ENCODE peak calls at places on chromosomes 16 and 17, in seven cellular contexts. C is MM.1S, N is A549, Q is HepG2, R is cardiac muscle cell, K is neural progenitor cell, T is right atrium auricular region. O is an unnamed sample.

GRCh38 chr17:61816538-61816937 is 46.8 kb downstream of the BRIP1 start:
- DNase-seq in C (no peak), N (no peak), Q (no peak), R (no peak), K (no peak), T (no peak), O (no peak)

GRCh38 chr16:70658921-70659320 is 12.6 kb downstream of the IL34 start:
- DNase-seq in C (no peak), N (no peak), Q (no peak), R (no peak), K (no peak), T (no peak), O (peak; percentile 53)

GRCh38 chr17:28446716-28447395 is 26.6 kb upstream of the SLC13A2 start:
- DNase-seq in C (no peak), N (no peak), Q (no peak), R (no peak), K (no peak), T (no peak), O (no peak)

GRCh38 chr16:78816499-78817441 is 717.3 kb downstream of the WWOX start:
- DNase-seq in C (no peak), N (no peak), Q (no peak), R (no peak), K (no peak), T (no peak), O (no peak)

GRCh38 chr17:38426441-38426840 is 1.8 kb upstream of the ARHGAP23 start:
- DNase-seq in C (no peak), N (no peak), Q (no peak), R (no peak), K (no peak), T (no peak), O (no peak)

GRCh38 chr17:45296833-45297124 is 20.0 kb downstream of the MAP3K14 start:
- DNase-seq in C (no peak), N (no peak), Q (no peak), R (no peak), K (no peak), T (no peak), O (no peak)

GRCh38 chr17:58327363-58328194 is 1.0 kb downstream of the TSPOAP1 start:
- DNase-seq in C (no peak), N (no peak), Q (no peak), R (no peak), K (no peak), T (no peak), O (no peak)

GRCh38 chr16:1602285-1602684 is 9.6 kb downstream of the IFT140 start:
- DNase-seq in C (no peak), N (no peak), Q (no peak), R (no peak), K (no peak), T (no peak), O (no peak)

GRCh38 chr16:1075546-1075945 is 3.0 kb downstream of the SSTR5 start:
- DNase-seq in C (no peak), N (no peak), Q (no peak), R (no peak), K (no peak), T (no peak), O (no peak)

GRCh38 chr17:83024205-83024971 is 55.0 kb upstream of the METRNL start:
- DNase-seq in C (no peak), N (no peak), Q (no peak), R (no peak), K (no peak), T (peak; percentile 42), O (no peak)

GRCh38 chr16:2230376-2230775 is 5.9 kb upstream of the DNASE1L2 start:
- DNase-seq in C (no peak), N (no peak), Q (no peak), R (no peak), K (no peak), T (no peak), O (no peak)

GRCh38 chr17:47990962-47991731 is 20.2 kb downstream of the CDK5RAP3 start:
- DNase-seq in C (no peak), N (no peak), Q (no peak), R (no peak), K (peak; percentile 89), T (no peak), O (no peak)

GRCh38 chr17:17889922-17890321 is 53.1 kb upstream of the SREBF1 start:
- DNase-seq in C (no peak), N (no peak), Q (no peak), R (no peak), K (no peak), T (no peak), O (no peak)

GRCh38 chr16:54402270-54402669 is 115.7 kb upstream of the IRX3 start:
- DNase-seq in C (no peak), N (no peak), Q (no peak), R (no peak), K (no peak), T (no peak), O (no peak)

GRCh38 chr17:20226814-20227482 is 217.8 kb downstream of the SPECC1 start:
- DNase-seq in C (peak; percentile 72), N (peak; percentile 80), Q (peak; percentile 50), R (peak; percentile 86), K (peak; percentile 87), T (peak; percentile 74), O (peak; percentile 90)

GRCh38 chr16:55495616-55496289 is 13.1 kb upstream of the LPCAT2 start:
- DNase-seq in C (no peak), N (no peak), Q (peak; percentile 65), R (no peak), K (no peak), T (no peak), O (no peak)

GRCh38 chr17:41367426-41368075 is 2.1 kb downstream of the KRT33B start:
- DNase-seq in C (no peak), N (no peak), Q (no peak), R (no peak), K (no peak), T (no peak), O (no peak)

GRCh38 chr16:53504665-53505064 is 1.7 kb upstream of the AKTIP start:
- DNase-seq in C (no peak), N (no peak), Q (no peak), R (no peak), K (no peak), T (no peak), O (no peak)

GRCh38 chr16:86575754-86576557 is 2.4 kb upstream of the FOXL1 start:
- DNase-seq in C (no peak), N (peak; percentile 76), Q (peak; percentile 63), R (peak; percentile 96), K (peak; percentile 97), T (peak; percentile 83), O (peak; percentile 96)

GRCh38 chr16:56108724-56109123 is 82.6 kb upstream of the GNAO1 start:
- DNase-seq in C (no peak), N (no peak), Q (no peak), R (no peak), K (no peak), T (no peak), O (no peak)

GRCh38 chr17:21089933-21090888 is 36.6 kb upstream of the DHRS7B start:
- DNase-seq in C (no peak), N (no peak), Q (no peak), R (no peak), K (no peak), T (no peak), O (no peak)

GRCh38 chr16:85915125-85915845 is 16.3 kb downstream of the IRF8 start:
- DNase-seq in C (no peak), N (no peak), Q (no peak), R (no peak), K (no peak), T (no peak), O (no peak)

GRCh38 chr17:27956601-27957445 is 63.7 kb upstream of the LYRM9 start:
- DNase-seq in C (no peak), N (no peak), Q (no peak), R (peak; percentile 63), K (no peak), T (no peak), O (no peak)

DNA sequence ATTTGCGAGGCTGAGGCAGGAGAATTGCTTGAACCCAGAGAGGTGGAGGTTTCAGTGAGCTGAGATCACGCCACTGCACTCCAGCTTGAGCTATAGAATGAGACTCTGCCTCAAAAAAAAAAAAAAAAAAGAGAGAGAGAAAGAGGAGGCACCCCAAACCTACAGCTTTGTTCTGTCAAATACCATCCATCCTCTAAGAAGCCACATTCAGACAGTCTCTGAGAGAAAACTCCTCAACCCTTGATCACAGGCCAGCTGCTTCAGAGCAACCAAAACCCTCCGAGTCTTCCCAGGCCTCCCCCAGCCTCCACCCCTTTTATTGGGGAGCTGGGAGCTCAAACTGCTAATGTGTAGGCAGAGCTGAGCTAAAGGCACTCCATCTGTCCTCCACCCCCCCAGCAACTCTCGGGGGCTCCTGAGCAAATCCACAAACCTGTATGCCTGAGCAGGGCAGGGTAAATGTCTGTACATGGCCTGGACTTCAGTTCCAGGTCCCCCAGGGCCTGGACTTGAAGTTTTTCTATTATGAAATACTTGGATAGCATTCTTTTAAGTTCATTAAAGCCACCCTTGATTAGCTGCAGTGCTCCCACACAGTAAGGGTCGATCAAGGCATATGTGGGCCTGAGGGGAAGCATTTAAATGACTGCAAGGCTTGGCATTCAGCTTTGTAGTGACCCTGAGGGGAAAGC is 7.0 kb downstream of the FAM117A start:
- DNase-seq in C (no peak), N (no peak), Q (no peak), R (no peak), K (no peak), T (no peak), O (no peak)
- H3K4me1 ChIP-seq in C (peaks cover 45% of the 10 kb centered on the region), N (no peaks in the 10 kb centered on the region), Q (peaks cover 5% of the 10 kb centered on the region), R (peaks cover 14% of the 10 kb centered on the region), K (peaks cover 6% of the 10 kb centered on the region), T (no peaks in the 10 kb centered on the region), O (no peaks in the 10 kb centered on the region)

GRCh38 chr17:77011173-77012011 is 129.4 kb upstream of the SEC14L1 start:
- DNase-seq in C (peak; percentile 61), N (peak; percentile 65), Q (peak; percentile 53), R (peak; percentile 58), K (peak; percentile 61), T (no peak), O (no peak)
- TF ChIP-seq CTCF in C (peak; percentile 78), N (peak; percentile 42), Q (peak; percentile 71), R (peak; percentile 77), K (peak; percentile 88), T (no peak), O (no peak)

GRCh38 chr17:63685021-63685420 is 14.9 kb downstream of the LIMD2 start:
- DNase-seq in C (no peak), N (no peak), Q (no peak), R (no peak), K (no peak), T (no peak), O (no peak)
- H3K27ac ChIP-seq in C (no peak overlapping the region), N (no peak overlapping the region), Q (no peak overlapping the region), R (no peak overlapping the region), K (no peak overlapping the region), T (no peak overlapping the region), O (no peak overlapping the region)

DNA sequence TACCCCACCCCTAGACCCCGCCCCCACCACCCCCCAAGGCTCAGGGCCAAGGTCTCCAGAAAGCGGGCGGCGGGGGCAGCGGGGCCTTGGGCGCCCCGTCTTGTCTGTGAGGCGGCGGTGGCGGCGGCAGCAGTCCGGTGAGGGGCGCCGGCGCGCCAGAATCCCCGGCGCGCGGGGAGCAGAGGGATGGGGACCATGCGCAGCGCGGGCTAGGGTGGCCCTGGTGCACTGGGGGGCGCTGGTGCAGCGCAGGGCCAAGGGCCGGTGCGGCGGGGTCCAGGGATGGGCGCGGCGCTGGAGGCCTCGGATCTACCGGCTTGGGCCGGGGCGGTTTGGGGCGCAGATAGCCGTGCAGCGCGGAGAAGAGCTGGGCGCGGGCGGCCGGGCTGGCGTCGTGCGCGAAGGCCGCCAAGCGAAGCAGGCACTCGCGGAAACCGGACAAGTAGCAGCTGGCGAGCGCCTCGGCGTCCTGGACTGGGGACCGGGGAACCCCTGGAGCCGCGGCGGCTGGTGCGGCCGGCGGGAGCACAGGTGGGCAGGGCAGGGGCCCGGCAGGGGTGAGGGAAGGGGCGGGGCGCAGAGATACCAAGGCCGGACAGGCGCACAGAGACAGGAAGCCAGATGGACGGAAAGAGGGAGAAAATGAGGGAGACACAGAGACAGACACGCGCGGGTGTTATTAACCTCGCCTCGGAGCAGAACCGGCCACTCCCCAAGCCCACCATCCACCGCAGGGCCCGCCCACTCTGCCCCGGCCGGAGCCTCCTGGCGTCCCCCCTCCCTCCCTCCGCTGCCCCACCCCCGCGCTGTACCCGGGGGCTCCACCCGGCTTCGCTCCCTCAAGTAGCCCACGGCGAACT is 2.1 kb downstream of the HES7 start:
- DNase-seq in C (peak; percentile 62), N (peak; percentile 92), Q (no peak), R (peak; percentile 93), K (peak; percentile 96), T (no peak), O (no peak)
- H3K4me1 ChIP-seq in C (peaks cover 19% of the 10 kb centered on the region), N (peaks cover 27% of the 10 kb centered on the region), Q (peaks cover 65% of the 10 kb centered on the region), R (peaks cover under 1% of the 10 kb centered on the region), K (peaks cover 11% of the 10 kb centered on the region), T (no peaks in the 10 kb centered on the region), O (peaks cover 61% of the 10 kb centered on the region)